ENCODE peak calls at places on chromosomes 11 and 22, in eight cellular contexts. P is kidney glomerular epithelial cell, G is T-helper 2 cell, T is HS-5, X is T-helper 9 cell, I is astrocyte of the spinal cord, A is HS-27A, R is pulmonary artery endothelial cell. C is an unnamed sample.

GRCh38 chr11:46674463-46675287 is 25.7 kb downstream of the ARHGAP1 start:
- DNase-seq in X (no peak), A (no peak), P (no peak), T (no peak), G (no peak), R (no peak), I (peak; percentile 22), C (no peak)

GRCh38 chr22:32307617-32308016 is 50.0 kb upstream of the RFPL3 start:
- DNase-seq in P (no peak), R (no peak), G (no peak), X (no peak), T (no peak), I (no peak), A (no peak), C (no peak)

GRCh38 chr11:110522456-110522855 is 92.7 kb downstream of the FDX1 start:
- DNase-seq in T (no peak), I (no peak), A (no peak), P (no peak), R (no peak), X (no peak), G (no peak), C (no peak)

GRCh38 chr11:129974237-129974636 is 28.4 kb downstream of the PRDM10 start:
- DNase-seq in I (no peak), P (peak; percentile 47), X (no peak), T (no peak), R (no peak), A (no peak), G (no peak), C (no peak)

GRCh38 chr22:22823126-22823804 is 64.4 kb upstream of the IGLL5 start:
- DNase-seq in G (no peak), X (no peak), T (no peak), I (no peak), P (no peak), R (no peak), A (no peak), C (no peak)

GRCh38 chr11:86671386-86672006 is 920 bp downstream of the ME3 start:
- DNase-seq in I (peak; percentile 33), G (no peak), X (no peak), T (no peak), P (no peak), R (no peak), A (no peak), C (no peak)

GRCh38 chr11:128686045-128686741 is 7.7 kb upstream of the FLI1 start:
- DNase-seq in X (no peak), A (no peak), P (no peak), I (no peak), T (no peak), R (no peak), G (no peak), C (no peak)

GRCh38 chr11:57873196-57873911 is 111.8 kb downstream of the CTNND1 start:
- DNase-seq in A (no peak), X (no peak), I (no peak), G (no peak), T (peak; percentile 24), P (no peak), R (no peak), C (no peak)

GRCh38 chr22:19805821-19806212 is 45.2 kb downstream of the TBX1 start:
- DNase-seq in R (no peak), G (no peak), I (no peak), T (no peak), A (no peak), X (no peak), P (no peak), C (no peak)

C was measured in effector memory CD8-positive, alpha-beta T cell.